ENCODE peak calls at places on chromosomes 6 and 20, in six cellular contexts. O is mucosa of descending colon; N is choroid plexus epithelial cell; E is stimulated activated CD4-positive, alpha-beta T cell treated with anti-CD3 and anti-CD28 coated beads, Interleukin-4, amount 100 ng/mL, for 24 hours; V is GM03348; J is CD8-positive, alpha-beta memory T cell. I is an unnamed sample.

GRCh38 chr20:40807094-40807623 is 118.1 kb upstream of the MAFB start:
- DNase-seq in O (no peak), V (no peak), E (no peak), J (no peak), N (no peak), I (no peak)

GRCh38 chr6:169427856-169428255 is 174.2 kb upstream of the THBS2 start:
- DNase-seq in O (no peak), E (no peak), V (peak; percentile 82), J (no peak), N (peak; percentile 94), I (no peak)

GRCh38 chr20:38985603-38986170 is 23.5 kb downstream of the DHX35 start:
- DNase-seq in E (no peak), J (no peak), N (peak; percentile 76), O (no peak), V (peak; percentile 72), I (no peak)

GRCh38 chr20:24109008-24109407 is 120.4 kb upstream of the GGTLC1 start:
- DNase-seq in O (no peak), N (no peak), J (peak; percentile 38), E (peak; percentile 12), V (no peak), I (no peak)

GRCh38 chr6:41584668-41585205 is 38.6 kb downstream of the FOXP4 start:
- DNase-seq in V (no peak), E (no peak), J (no peak), N (no peak), O (no peak), I (no peak)

GRCh38 chr6:142846883-142847287 is 98.1 kb downstream of the HIVEP2 start:
- DNase-seq in V (peak; percentile 65), O (no peak), E (no peak), N (peak; percentile 95), J (no peak), I (no peak)

GRCh38 chr6:163319609-163320366 is 94.7 kb upstream of the QKI start:
- DNase-seq in J (no peak), V (no peak), O (no peak), E (no peak), N (no peak), I (no peak)

GRCh38 chr20:58719258-58719657 is 26.7 kb downstream of the NPEPL1 start:
- DNase-seq in N (no peak), J (no peak), O (peak; percentile 34), V (peak; percentile 4), E (no peak), I (peak; percentile 34)

GRCh38 chr6:2187826-2188225 is 57.6 kb downstream of the GMDS start:
- DNase-seq in N (no peak), V (no peak), E (no peak), J (no peak), O (no peak), I (no peak)

GRCh38 chr20:44701116-44701865 is 13.9 kb upstream of the CCN5 start:
- DNase-seq in V (peak; percentile 37), J (no peak), E (no peak), N (peak; percentile 61), O (no peak), I (no peak)

GRCh38 chr20:45971425-45971674 is 653 bp downstream of the ZNF335 start:
- DNase-seq in J (no peak), E (no peak), O (no peak), V (no peak), N (no peak), I (no peak)

GRCh38 chr6:73514746-73515110 is 6.1 kb downstream of the EEF1A1 start:
- DNase-seq in J (no peak), O (no peak), E (peak; percentile 34), V (no peak), N (no peak), I (no peak)

GRCh38 chr20:62778601-62779416 is 17.5 kb upstream of the MRGBP start:
- DNase-seq in V (no peak), O (no peak), J (no peak), N (no peak), E (no peak), I (no peak)

GRCh38 chr6:28176373-28176772 is 34.7 kb downstream of the ZKSCAN8 start:
- DNase-seq in O (no peak), E (no peak), V (no peak), J (no peak), N (no peak), I (no peak)

GRCh38 chr6:45606831-45607400 is 229.2 kb upstream of the SUPT3H start:
- DNase-seq in N (no peak), O (peak; percentile 41), V (no peak), E (no peak), J (no peak), I (no peak)

GRCh38 chr20:2688041-2688591 is 4.5 kb upstream of the EBF4 start:
- DNase-seq in J (peak; percentile 65), E (peak; percentile 79), O (peak; percentile 68), V (peak; percentile 58), N (peak; percentile 69), I (peak; percentile 62)

GRCh38 chr6:24855389-24856245 is 56.9 kb upstream of the ARMH2 start:
- DNase-seq in O (no peak), E (peak; percentile 80), V (peak; percentile 89), J (peak; percentile 53), N (peak; percentile 89), I (peak; percentile 63)

GRCh38 chr6:18141805-18142590 is 12.9 kb downstream of the TPMT start:
- DNase-seq in O (no peak), J (no peak), E (no peak), N (no peak), V (no peak), I (no peak)

GRCh38 chr6:15507746-15508145 is 155.1 kb downstream of the DTNBP1 start:
- DNase-seq in V (no peak), E (no peak), N (no peak), O (no peak), J (no peak), I (no peak)

GRCh38 chr6:1739680-1740079 is 130.0 kb downstream of the FOXC1 start:
- DNase-seq in E (no peak), V (no peak), N (no peak), J (no peak), O (no peak), I (no peak)

GRCh38 chr6:21383499-21384085 is 210.0 kb upstream of the SOX4 start:
- DNase-seq in N (no peak), O (no peak), J (no peak), E (no peak), V (no peak), I (no peak)

GRCh38 chr6:152268846-152269442 is 368.2 kb downstream of the SYNE1 start:
- DNase-seq in E (no peak), O (no peak), J (no peak), N (peak; percentile 42), V (no peak), I (no peak)

GRCh38 chr6:22313796-22314195 is 17.0 kb upstream of the PRL start:
- DNase-seq in N (no peak), O (no peak), V (no peak), E (no peak), J (no peak), I (no peak)

GRCh38 chr20:1663917-1664316 is 6.3 kb upstream of the SIRPG start:
- DNase-seq in V (no peak), E (no peak), O (no peak), J (no peak), N (peak; percentile 27), I (no peak)

GRCh38 chr6:111274593-111275217 is 187.4 kb downstream of the SLC16A10 start:
- DNase-seq in V (no peak), O (no peak), E (no peak), N (no peak), J (no peak), I (no peak)

GRCh38 chr20:57473246-57474042 is 51.5 kb downstream of the CTCFL start:
- DNase-seq in J (no peak), N (peak; percentile 59), O (peak; percentile 60), V (no peak), E (no peak), I (no peak)

I was measured in mesothelial cell of epicardium.